ENCODE peak calls at places on chromosomes 7 and 10, in nine cellular contexts. H, G, Z, B, O, Y, K, D and R are unnamed samples.

GRCh38 chr10:94545277-94546057 is at the start of gene HELLS:
- DNase-seq in H (peak; percentile 93), G (peak; percentile 38), Z (peak; percentile 93), B (peak; percentile 86), O (peak; percentile 45), Y (peak; percentile 52), K (peak; percentile 84), D (peak; percentile 80), R (peak; percentile 49)

GRCh38 chr10:32622409-32622808 is 176.5 kb downstream of the CCDC7 start:
- DNase-seq in H (no peak), G (no peak), Z (no peak), B (no peak), O (no peak), Y (no peak), K (no peak), D (no peak), R (no peak)

GRCh38 chr10:75203724-75204123 is 6.9 kb upstream of the VDAC2 start:
- DNase-seq in H (no peak), G (no peak), Z (no peak), B (no peak), O (no peak), Y (no peak), K (no peak), D (no peak), R (no peak)

GRCh38 chr7:151012031-151012692 is 12.1 kb downstream of the ATG9B start:
- DNase-seq in H (no peak), G (no peak), Z (no peak), B (no peak), O (no peak), Y (no peak), K (peak; percentile 76), D (no peak), R (no peak)

GRCh38 chr7:93906267-93906666 is at the start of gene GNGT1:
- DNase-seq in H (no peak), G (no peak), Z (no peak), B (no peak), O (no peak), Y (no peak), K (no peak), D (no peak), R (no peak)

GRCh38 chr7:158549176-158549833 is 38.3 kb downstream of the PTPRN2 start:
- DNase-seq in H (no peak), G (no peak), Z (no peak), B (no peak), O (no peak), Y (no peak), K (no peak), D (peak; percentile 11), R (no peak)

GRCh38 chr7:80136276-80137045 is 1.8 kb downstream of the GNAI1 start:
- DNase-seq in H (peak; percentile 40), G (no peak), Z (no peak), B (no peak), O (no peak), Y (no peak), K (no peak), D (no peak), R (no peak)

GRCh38 chr10:44917848-44918247 is 6.7 kb downstream of the TMEM72 start:
- DNase-seq in H (no peak), G (no peak), Z (no peak), B (no peak), O (no peak), Y (no peak), K (no peak), D (no peak), R (no peak)

GRCh38 chr7:50730459-50731400 is 52.0 kb downstream of the GRB10 start:
- DNase-seq in H (no peak), G (no peak), Z (no peak), B (no peak), O (no peak), Y (no peak), K (no peak), D (peak; percentile 47), R (no peak)

GRCh38 chr10:84548869-84549268 is 220.5 kb downstream of the CCSER2 start:
- DNase-seq in H (no peak), G (no peak), Z (peak; percentile 37), B (no peak), O (no peak), Y (no peak), K (no peak), D (no peak), R (no peak)

GRCh38 chr10:70145166-70145665 is 1.3 kb downstream of the TYSND1 start:
- DNase-seq in H (no peak), G (no peak), Z (no peak), B (no peak), O (no peak), Y (no peak), K (peak; percentile 35), D (no peak), R (no peak)

GRCh38 chr7:28688651-28689050 is 269.5 kb downstream of the TRIL start:
- DNase-seq in H (no peak), G (no peak), Z (no peak), B (no peak), O (no peak), Y (no peak), K (no peak), D (peak; percentile 84), R (no peak)

GRCh38 chr7:107232568-107233090 is 63.8 kb downstream of the HBP1 start:
- DNase-seq in H (no peak), G (peak; percentile 25), Z (no peak), B (no peak), O (no peak), Y (no peak), K (no peak), D (peak; percentile 72), R (no peak)

GRCh38 chr7:41822259-41822658 is 119.4 kb upstream of the INHBA start:
- DNase-seq in H (no peak), G (no peak), Z (no peak), B (no peak), O (no peak), Y (no peak), K (no peak), D (no peak), R (no peak)

GRCh38 chr10:90306187-90306586 is 551.7 kb downstream of the HTR7 start:
- DNase-seq in H (no peak), G (no peak), Z (peak; percentile 10), B (no peak), O (no peak), Y (no peak), K (no peak), D (peak; percentile 92), R (no peak)

GRCh38 chr10:60606343-60607080 is 171.8 kb upstream of the CDK1 start:
- DNase-seq in H (no peak), G (no peak), Z (no peak), B (no peak), O (peak; percentile 66), Y (no peak), K (no peak), D (peak; percentile 36), R (no peak)

GRCh38 chr7:74430961-74431466 is 22.7 kb upstream of the GTF2IRD1 start:
- DNase-seq in H (peak; percentile 91), G (no peak), Z (no peak), B (no peak), O (no peak), Y (no peak), K (no peak), D (no peak), R (no peak)

GRCh38 chr10:79025113-79025832 is 43.5 kb upstream of the ZMIZ1 start:
- DNase-seq in H (peak; percentile 77), G (no peak), Z (no peak), B (no peak), O (no peak), Y (no peak), K (no peak), D (no peak), R (no peak)

GRCh38 chr10:88893611-88894010 is 13.6 kb downstream of the STAMBPL1 start:
- DNase-seq in H (no peak), G (no peak), Z (no peak), B (no peak), O (no peak), Y (no peak), K (no peak), D (peak; percentile 13), R (no peak)

GRCh38 chr7:47273088-47273487 is 308.8 kb downstream of the TNS3 start:
- DNase-seq in H (no peak), G (no peak), Z (no peak), B (no peak), O (no peak), Y (no peak), K (no peak), D (no peak), R (no peak)

GRCh38 chr7:55977831-55978230 is 13.4 kb downstream of the NIPSNAP2 start:
- DNase-seq in H (no peak), G (no peak), Z (no peak), B (no peak), O (no peak), Y (no peak), K (no peak), D (no peak), R (no peak)

GRCh38 chr10:86668297-86669165 is at the start of gene LDB3:
- DNase-seq in H (peak; percentile 71), G (no peak), Z (peak; percentile 46), B (peak; percentile 81), O (no peak), Y (no peak), K (peak; percentile 31), D (peak; percentile 60), R (no peak)

GRCh38 chr10:132240156-132240555 is 53.4 kb downstream of the DPYSL4 start:
- DNase-seq in H (peak; percentile 60), G (no peak), Z (no peak), B (no peak), O (no peak), Y (no peak), K (no peak), D (no peak), R (no peak)

GRCh38 chr7:1268866-1269265 is 36.2 kb downstream of the UNCX start:
- DNase-seq in H (peak; percentile 55), G (no peak), Z (no peak), B (no peak), O (no peak), Y (no peak), K (no peak), D (no peak), R (no peak)

GRCh38 chr10:64619068-64619467 is 1097.9 kb downstream of the REEP3 start:
- DNase-seq in H (no peak), G (no peak), Z (no peak), B (no peak), O (no peak), Y (no peak), K (no peak), D (no peak), R (no peak)

GRCh38 chr10:59954296-59954695 is 47.9 kb upstream of the CCDC6 start:
- DNase-seq in H (no peak), G (no peak), Z (no peak), B (no peak), O (no peak), Y (no peak), K (no peak), D (no peak), R (no peak)

GRCh38 chr10:71263376-71263775 is 51.0 kb downstream of the UNC5B start:
- DNase-seq in H (no peak), G (no peak), Z (no peak), B (no peak), O (no peak), Y (no peak), K (no peak), D (no peak), R (no peak)